ENCODE peak calls at places on chromosomes 13 and 19, in four cellular contexts. S, R, F and E are unnamed samples.

GRCh38 chr13:39616087-39616694 is 13.2 kb upstream of the LHFPL6 start:
- DNase-seq in F (peak), S (no peak), R (peak), E (no peak)

GRCh38 chr19:2922987-2923386 is 21.8 kb downstream of the ZNF77 start:
- DNase-seq in R (peak), F (peak), S (no peak), E (no peak)

GRCh38 chr13:108508263-108508662 is 121.1 kb upstream of the MYO16 start:
- DNase-seq in R (peak), S (no peak), F (no peak), E (no peak)

GRCh38 chr19:18496167-18496979 is 25.5 kb downstream of the ELL start:
- DNase-seq in F (peak), R (peak), S (no peak), E (no peak)

GRCh38 chr13:49858183-49858856 is 65.8 kb upstream of the KPNA3 start:
- DNase-seq in S (no peak), R (peak), F (no peak), E (no peak)

GRCh38 chr13:112722433-112723250 is 32.8 kb downstream of the ATP11A start:
- DNase-seq in F (peak), R (peak), S (no peak), E (no peak)

GRCh38 chr13:51770681-51771417 is 33.1 kb downstream of the DHRS12 start:
- DNase-seq in S (no peak), F (no peak), R (no peak), E (no peak)

GRCh38 chr19:1856698-1857603 is 6.4 kb downstream of the KLF16 start:
- DNase-seq in R (peak), S (no peak), F (peak), E (peak)

GRCh38 chr13:30241537-30241936 is 65.8 kb downstream of the KATNAL1 start:
- DNase-seq in R (no peak), F (no peak), S (peak), E (no peak)

GRCh38 chr13:73254827-73255226 is 196.0 kb downstream of the KLF5 start:
- DNase-seq in S (no peak), F (no peak), R (no peak), E (no peak)

GRCh38 chr13:110516500-110516899 is 45.0 kb downstream of the RAB20 start:
- DNase-seq in R (no peak), F (no peak), S (no peak), E (no peak)

GRCh38 chr19:35712529-35712909 is 5.3 kb upstream of the KMT2B start:
- DNase-seq in S (no peak), R (no peak), F (no peak), E (no peak)

GRCh38 chr13:35596299-35596698 is 119.8 kb upstream of the MAB21L1 start:
- DNase-seq in S (no peak), R (no peak), F (no peak), E (no peak)

GRCh38 chr13:37070145-37070695 is 10.7 kb upstream of the SUPT20H start:
- DNase-seq in R (no peak), S (no peak), F (no peak), E (no peak)

GRCh38 chr13:22800726-22801401 is 379.9 kb upstream of the SGCG start:
- DNase-seq in R (no peak), F (no peak), S (peak), E (no peak)

DNA sequence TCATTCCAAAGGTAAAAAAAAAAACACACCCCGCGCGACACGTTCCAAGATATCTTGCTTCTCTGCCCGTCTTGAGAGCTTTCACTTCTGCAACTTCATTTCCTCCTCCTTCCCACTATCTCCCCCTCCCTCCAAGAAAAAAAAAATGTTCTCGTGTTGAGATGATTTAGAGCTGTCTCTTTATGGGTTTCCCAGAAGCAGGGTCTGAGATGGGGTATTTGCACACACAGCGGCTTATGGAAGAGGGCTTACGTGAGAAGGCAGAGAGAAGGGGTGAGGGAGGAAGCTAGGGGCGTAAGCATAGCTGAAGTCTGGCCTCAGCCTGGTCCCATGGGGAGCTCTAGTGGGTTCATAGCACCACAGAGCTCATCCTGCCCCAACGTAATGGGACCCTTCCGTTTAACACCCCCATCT is 31.3 kb upstream of the USE1 start:
- DNase-seq in S (peak), F (no peak), R (no peak), E (no peak)
- TF ChIP-seq CEBPB in S (no peak), F (no peak), R (no peak), E (no peak)

DNA sequence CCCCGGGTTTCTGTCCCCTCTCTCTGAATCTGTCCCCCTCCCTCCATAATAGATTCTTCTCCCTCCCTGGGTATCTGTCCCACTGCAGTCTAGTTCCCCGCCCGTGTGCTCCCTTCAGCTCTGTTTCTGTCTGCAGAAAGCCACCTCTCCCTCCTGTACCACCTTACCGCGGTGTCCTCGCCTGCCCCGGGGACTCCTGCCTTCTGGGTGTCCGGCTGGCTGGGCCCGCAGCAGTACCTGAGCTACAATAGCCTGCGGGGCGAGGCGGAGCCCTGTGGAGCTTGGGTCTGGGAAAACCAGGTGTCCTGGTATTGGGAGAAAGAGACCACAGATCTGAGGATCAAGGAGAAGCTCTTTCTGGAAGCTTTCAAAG is 1.3 kb downstream of the FCGRT start:
- DNase-seq in R (no peak), S (no peak), F (no peak), E (peak)
- TF ChIP-seq CBX5 in R (no peak), S (no peak), F (no peak), E (no peak)

GRCh38 chr19:40646564-40647254 is 43.7 kb downstream of the NUMBL start:
- DNase-seq in S (no peak), F (no peak), R (no peak), E (no peak)

GRCh38 chr19:40650749-40651305 is 39.6 kb downstream of the NUMBL start:
- DNase-seq in F (no peak), S (no peak), R (no peak), E (no peak)
- TF ChIP-seq CEBPB in F (no peak), S (no peak), R (no peak), E (no peak)

GRCh38 chr19:53912653-53913052 is 3.6 kb downstream of the CACNG7 start:
- DNase-seq in S (no peak), R (no peak), F (peak), E (peak)
- TF ChIP-seq CBX5 in S (no peak), R (no peak), F (no peak), E (no peak)

GRCh38 chr19:50268046-50268445 is 61.1 kb downstream of the KCNC3 start:
- DNase-seq in S (no peak), R (no peak), F (no peak), E (no peak)

GRCh38 chr19:50268501-50268900 is 60.7 kb downstream of the KCNC3 start:
- DNase-seq in R (no peak), F (no peak), S (no peak), E (no peak)

GRCh38 chr19:50264483-50265186 is 61.2 kb downstream of the MYH14 start:
- DNase-seq in F (peak), R (peak), S (no peak), E (no peak)

GRCh38 chr19:50266896-50267295 is 62.3 kb downstream of the KCNC3 start:
- DNase-seq in S (no peak), F (peak), R (no peak), E (peak)

DNA sequence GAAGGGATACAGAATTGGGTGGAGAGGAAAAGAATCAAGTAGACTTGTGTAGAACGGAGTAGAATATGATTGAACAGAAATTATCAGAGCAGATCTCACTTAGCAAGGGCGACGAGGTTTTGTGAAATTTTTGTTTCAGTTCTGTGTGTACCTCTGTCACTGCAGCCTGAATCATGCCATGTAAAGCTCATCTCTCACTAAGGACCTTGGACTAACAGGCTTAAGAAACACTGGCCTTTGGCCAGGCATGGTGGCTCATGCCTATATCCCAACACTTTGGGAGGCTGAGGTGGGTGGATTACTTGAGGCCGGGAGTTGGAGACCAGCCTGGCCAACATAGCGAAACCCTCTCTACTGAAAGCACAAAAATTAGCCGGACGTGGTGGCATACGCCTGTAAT is 62.6 kb downstream of the MYH14 start:
- DNase-seq in F (no peak), R (peak), S (no peak), E (no peak)
- TF ChIP-seq CEBPB in F (no peak), R (no peak), S (no peak), E (no peak)

GRCh38 chr19:4555657-4556561 is 3.6 kb downstream of the SEMA6B start:
- DNase-seq in R (no peak), S (no peak), F (peak), E (no peak)

GRCh38 chr19:4557971-4558941 is 1.2 kb downstream of the SEMA6B start:
- DNase-seq in F (no peak), S (no peak), R (no peak), E (peak)

GRCh38 chr19:4554717-4555116 is 4.8 kb downstream of the SEMA6B start:
- DNase-seq in R (no peak), S (no peak), F (no peak), E (no peak)

GRCh38 chr19:4557186-4557970 is 2.1 kb downstream of the SEMA6B start:
- DNase-seq in F (peak), R (no peak), S (no peak), E (peak)

GRCh38 chr19:4556574-4557185 is 2.8 kb downstream of the SEMA6B start:
- DNase-seq in F (peak), S (no peak), R (no peak), E (no peak)
- TF ChIP-seq CBX5 in F (no peak), S (no peak), R (no peak), E (no peak)